ENCODE peak calls at places on chromosomes 6 and 20, in four cellular contexts. One of them, this sample, is unnamed.

GRCh38 chr20:60058869-60059268 is 100.6 kb downstream of the CDH26 start:
- DNase-seq in H1: no peak
- DNase-seq in GM12878: no peak
- DNase-seq in HCT116: no peak
- DNase-seq in this sample: no peak

GRCh38 chr6:82045965-82046756 is 201.4 kb downstream of the IBTK start:
- DNase-seq in H1: no peak
- DNase-seq in GM12878: no peak
- DNase-seq in HCT116: no peak
- DNase-seq in this sample: no peak

GRCh38 chr6:105978113-105978512 is 108.0 kb upstream of the PRDM1 start:
- DNase-seq in H1: no peak
- DNase-seq in GM12878: no peak
- DNase-seq in HCT116: no peak
- DNase-seq in this sample: no peak

GRCh38 chr20:32848846-32849245 is 9.9 kb upstream of the EFCAB8 start:
- DNase-seq in H1: no peak
- DNase-seq in GM12878: no peak
- DNase-seq in HCT116: no peak
- DNase-seq in this sample: no peak

GRCh38 chr20:50034567-50035170 is 51.9 kb downstream of the SNAI1 start:
- DNase-seq in H1: no peak
- DNase-seq in GM12878: no peak
- DNase-seq in HCT116: no peak
- DNase-seq in this sample: no peak

GRCh38 chr20:16111132-16111852 is 462.0 kb downstream of the KIF16B start:
- DNase-seq in H1: no peak
- DNase-seq in GM12878: no peak
- DNase-seq in HCT116: no peak
- DNase-seq in this sample: no peak

GRCh38 chr6:28263946-28264345 is 3.0 kb upstream of the ZSCAN26 start:
- DNase-seq in H1: no peak
- DNase-seq in GM12878: no peak
- DNase-seq in HCT116: no peak
- DNase-seq in this sample: no peak

GRCh38 chr6:151493495-151494234 is at the start of gene CCDC170:
- DNase-seq in H1: peak; percentile 83
- DNase-seq in GM12878: no peak
- DNase-seq in HCT116: no peak
- DNase-seq in this sample: no peak

DNA sequence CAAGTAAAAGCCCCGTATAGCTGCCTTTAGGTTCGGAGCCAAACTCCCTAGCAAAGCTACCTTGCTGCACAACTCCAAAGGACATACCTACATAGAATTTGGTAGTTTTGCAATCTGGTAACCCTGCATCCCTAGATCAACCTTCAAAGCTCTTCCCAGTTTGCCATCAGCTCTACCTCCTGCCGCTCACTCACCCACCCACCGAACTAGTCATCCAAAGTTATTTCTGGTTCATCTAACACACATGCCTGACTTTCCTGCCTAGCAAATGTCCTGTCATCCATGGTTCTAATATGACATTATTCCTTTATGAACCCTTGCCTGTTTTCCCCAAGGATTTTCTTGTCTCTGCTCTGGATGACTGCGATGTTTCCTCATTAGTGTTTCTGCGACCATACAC is 21.6 kb downstream of the SPAG4 start:
- DNase-seq in H1: no peak
- DNase-seq in GM12878: no peak
- DNase-seq in HCT116: no peak
- DNase-seq in this sample: no peak
- TF ChIP-seq SIN3A in H1: no peak
- TF ChIP-seq SIN3A in GM12878: no peak
- TF ChIP-seq SIN3A in HCT116: no peak
- TF ChIP-seq SIN3A in this sample: no peak

GRCh38 chr6:11093591-11094410 is at the start of gene SMIM13:
- DNase-seq in H1: peak; percentile 94
- DNase-seq in GM12878: peak; percentile 89
- DNase-seq in HCT116: peak; percentile 96
- DNase-seq in this sample: peak; percentile 95

GRCh38 chr6:11093065-11093590 is 506 bp upstream of the SMIM13 start:
- DNase-seq in H1: no peak
- DNase-seq in GM12878: no peak
- DNase-seq in HCT116: no peak
- DNase-seq in this sample: no peak

GRCh38 chr6:11094411-11094851 is 797 bp downstream of the SMIM13 start:
- DNase-seq in H1: peak; percentile 68
- DNase-seq in GM12878: no peak
- DNase-seq in HCT116: no peak
- DNase-seq in this sample: peak; percentile 66

GRCh38 chr6:11089695-11090094 is 3.9 kb upstream of the SMIM13 start:
- DNase-seq in H1: no peak
- DNase-seq in GM12878: no peak
- DNase-seq in HCT116: no peak
- DNase-seq in this sample: no peak

DNA sequence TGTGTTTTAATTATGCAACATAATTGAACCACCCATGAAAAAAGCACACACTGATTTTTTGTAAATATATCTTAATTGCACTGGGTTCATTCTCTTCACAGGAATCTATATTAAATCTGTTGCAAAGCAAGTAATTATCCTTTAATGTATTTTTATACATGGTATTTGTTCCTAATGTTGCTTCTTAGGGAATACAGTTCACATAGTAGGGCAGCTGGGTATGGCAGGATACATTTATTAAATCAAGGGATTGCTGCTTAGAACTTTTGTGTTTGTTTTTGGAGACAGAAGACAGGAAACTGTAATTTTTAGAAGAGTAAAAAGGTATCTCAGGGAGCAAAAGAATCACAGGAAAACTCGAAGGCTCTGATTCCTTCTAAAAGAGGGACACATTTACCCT is 980 bp upstream of the SMIM13 start:
- DNase-seq in H1: no peak
- DNase-seq in GM12878: no peak
- DNase-seq in HCT116: no peak
- DNase-seq in this sample: no peak
- H3K4me2 ChIP-seq in H1: peak overlapping the region; percentile 82
- H3K4me2 ChIP-seq in GM12878: peak overlapping the region; percentile 70
- H3K4me2 ChIP-seq in HCT116: peak overlapping the region; percentile 89
- H3K4me2 ChIP-seq in this sample: peak overlapping the region; percentile 97

GRCh38 chr6:144284474-144284752 is 722 bp upstream of the UTRN start:
- DNase-seq in H1: no peak
- DNase-seq in GM12878: no peak
- DNase-seq in HCT116: no peak
- DNase-seq in this sample: no peak

GRCh38 chr6:144285798-144286502 is 815 bp downstream of the UTRN start:
- DNase-seq in H1: peak; percentile 69
- DNase-seq in GM12878: no peak
- DNase-seq in HCT116: no peak
- DNase-seq in this sample: no peak

GRCh38 chr6:144284753-144285547 is at the start of gene UTRN:
- DNase-seq in H1: peak; percentile 89
- DNase-seq in GM12878: no peak
- DNase-seq in HCT116: no peak
- DNase-seq in this sample: peak; percentile 47

GRCh38 chr6:144286503-144287393 is 1.6 kb downstream of the UTRN start:
- DNase-seq in H1: peak; percentile 76
- DNase-seq in GM12878: no peak
- DNase-seq in HCT116: no peak
- DNase-seq in this sample: no peak

GRCh38 chr6:144285548-144285797 is 338 bp downstream of the UTRN start:
- DNase-seq in H1: no peak
- DNase-seq in GM12878: no peak
- DNase-seq in HCT116: no peak
- DNase-seq in this sample: peak; percentile 13
- TF ChIP-seq POLR2A in H1: no peak
- TF ChIP-seq POLR2A in GM12878: no peak
- TF ChIP-seq POLR2A in HCT116: no peak
- TF ChIP-seq POLR2A in this sample: no peak

GRCh38 chr6:121826156-121826810 is 390.8 kb downstream of the GJA1 start:
- DNase-seq in H1: no peak
- DNase-seq in GM12878: no peak
- DNase-seq in HCT116: peak; percentile 72
- DNase-seq in this sample: no peak
- TF ChIP-seq SIN3A in H1: no peak
- TF ChIP-seq SIN3A in GM12878: no peak
- TF ChIP-seq SIN3A in HCT116: no peak
- TF ChIP-seq SIN3A in this sample: no peak